ENCODE peak calls at places on chromosomes 2 and 18, in six cellular contexts. One of them, this sample, is unnamed.

GRCh38 chr18:68417166-68417776 is 297.6 kb downstream of the TMX3 start:
- DNase-seq in iPS-NIHi11: no peak
- DNase-seq in NCI-H1694 treated with DMSO at 0.1 percent for 48 hours: no peak
- DNase-seq in MCF 10A: peak; percentile 23
- DNase-seq in aorta: no peak
- DNase-seq in activated CD8-positive, alpha-beta memory T cell treated with anti-CD3 and anti-CD28 coated beads for 48 hours: no peak
- DNase-seq in this sample: no peak

GRCh38 chr2:101805146-101806088 is 107.9 kb downstream of the MAP4K4 start:
- DNase-seq in activated CD8-positive, alpha-beta memory T cell treated with anti-CD3 and anti-CD28 coated beads for 48 hours: no peak
- DNase-seq in MCF 10A: no peak
- DNase-seq in NCI-H1694 treated with DMSO at 0.1 percent for 48 hours: peak; percentile 49
- DNase-seq in iPS-NIHi11: no peak
- DNase-seq in aorta: no peak
- DNase-seq in this sample: no peak

GRCh38 chr2:108917078-108917440 is 72.0 kb downstream of the EDAR start:
- DNase-seq in aorta: no peak
- DNase-seq in iPS-NIHi11: no peak
- DNase-seq in MCF 10A: no peak
- DNase-seq in NCI-H1694 treated with DMSO at 0.1 percent for 48 hours: no peak
- DNase-seq in activated CD8-positive, alpha-beta memory T cell treated with anti-CD3 and anti-CD28 coated beads for 48 hours: no peak
- DNase-seq in this sample: no peak

GRCh38 chr18:12742453-12742852 is 39.6 kb downstream of the PSMG2 start:
- DNase-seq in activated CD8-positive, alpha-beta memory T cell treated with anti-CD3 and anti-CD28 coated beads for 48 hours: no peak
- DNase-seq in MCF 10A: peak; percentile 55
- DNase-seq in iPS-NIHi11: no peak
- DNase-seq in NCI-H1694 treated with DMSO at 0.1 percent for 48 hours: no peak
- DNase-seq in aorta: no peak
- DNase-seq in this sample: no peak

GRCh38 chr2:138823651-138824050 is 43.5 kb upstream of the NXPH2 start:
- DNase-seq in NCI-H1694 treated with DMSO at 0.1 percent for 48 hours: no peak
- DNase-seq in activated CD8-positive, alpha-beta memory T cell treated with anti-CD3 and anti-CD28 coated beads for 48 hours: no peak
- DNase-seq in aorta: no peak
- DNase-seq in iPS-NIHi11: peak; percentile 13
- DNase-seq in MCF 10A: no peak
- DNase-seq in this sample: no peak

GRCh38 chr2:127045792-127046501 is 61.0 kb downstream of the BIN1 start:
- DNase-seq in iPS-NIHi11: no peak
- DNase-seq in NCI-H1694 treated with DMSO at 0.1 percent for 48 hours: no peak
- DNase-seq in activated CD8-positive, alpha-beta memory T cell treated with anti-CD3 and anti-CD28 coated beads for 48 hours: no peak
- DNase-seq in MCF 10A: no peak
- DNase-seq in aorta: peak; percentile 45
- DNase-seq in this sample: no peak

GRCh38 chr18:32552421-32553030 is 81.8 kb upstream of the GAREM1 start:
- DNase-seq in iPS-NIHi11: peak; percentile 77
- DNase-seq in aorta: no peak
- DNase-seq in MCF 10A: peak; percentile 81
- DNase-seq in NCI-H1694 treated with DMSO at 0.1 percent for 48 hours: peak; percentile 4
- DNase-seq in activated CD8-positive, alpha-beta memory T cell treated with anti-CD3 and anti-CD28 coated beads for 48 hours: no peak
- DNase-seq in this sample: no peak

GRCh38 chr2:143960177-143960576 is 559.7 kb downstream of the ZEB2 start:
- DNase-seq in NCI-H1694 treated with DMSO at 0.1 percent for 48 hours: no peak
- DNase-seq in iPS-NIHi11: no peak
- DNase-seq in aorta: no peak
- DNase-seq in MCF 10A: no peak
- DNase-seq in activated CD8-positive, alpha-beta memory T cell treated with anti-CD3 and anti-CD28 coated beads for 48 hours: no peak
- DNase-seq in this sample: no peak

GRCh38 chr2:182133195-182133891 is 147.7 kb downstream of the PPP1R1C start:
- DNase-seq in NCI-H1694 treated with DMSO at 0.1 percent for 48 hours: no peak
- DNase-seq in aorta: no peak
- DNase-seq in activated CD8-positive, alpha-beta memory T cell treated with anti-CD3 and anti-CD28 coated beads for 48 hours: no peak
- DNase-seq in iPS-NIHi11: no peak
- DNase-seq in MCF 10A: no peak
- DNase-seq in this sample: no peak

GRCh38 chr2:7703523-7704144 is 786.4 kb downstream of the RNF144A start:
- DNase-seq in iPS-NIHi11: peak; percentile 44
- DNase-seq in MCF 10A: no peak
- DNase-seq in NCI-H1694 treated with DMSO at 0.1 percent for 48 hours: no peak
- DNase-seq in activated CD8-positive, alpha-beta memory T cell treated with anti-CD3 and anti-CD28 coated beads for 48 hours: no peak
- DNase-seq in aorta: no peak
- DNase-seq in this sample: no peak

GRCh38 chr18:56330381-56331115 is 307.8 kb downstream of the TXNL1 start:
- DNase-seq in MCF 10A: no peak
- DNase-seq in activated CD8-positive, alpha-beta memory T cell treated with anti-CD3 and anti-CD28 coated beads for 48 hours: no peak
- DNase-seq in aorta: no peak
- DNase-seq in NCI-H1694 treated with DMSO at 0.1 percent for 48 hours: no peak
- DNase-seq in iPS-NIHi11: no peak
- DNase-seq in this sample: no peak

GRCh38 chr2:239937866-239938640 is 87.1 kb downstream of the NDUFA10 start:
- DNase-seq in iPS-NIHi11: no peak
- DNase-seq in NCI-H1694 treated with DMSO at 0.1 percent for 48 hours: no peak
- DNase-seq in aorta: peak; percentile 30
- DNase-seq in MCF 10A: no peak
- DNase-seq in activated CD8-positive, alpha-beta memory T cell treated with anti-CD3 and anti-CD28 coated beads for 48 hours: no peak
- DNase-seq in this sample: peak; percentile 6

GRCh38 chr2:132429941-132430573 is 13.5 kb downstream of the GPR39 start:
- DNase-seq in activated CD8-positive, alpha-beta memory T cell treated with anti-CD3 and anti-CD28 coated beads for 48 hours: no peak
- DNase-seq in MCF 10A: no peak
- DNase-seq in NCI-H1694 treated with DMSO at 0.1 percent for 48 hours: no peak
- DNase-seq in iPS-NIHi11: no peak
- DNase-seq in aorta: no peak
- DNase-seq in this sample: no peak

GRCh38 chr2:227095346-227095745 is 68.7 kb downstream of the COL4A4 start:
- DNase-seq in MCF 10A: no peak
- DNase-seq in iPS-NIHi11: no peak
- DNase-seq in aorta: no peak
- DNase-seq in activated CD8-positive, alpha-beta memory T cell treated with anti-CD3 and anti-CD28 coated beads for 48 hours: no peak
- DNase-seq in NCI-H1694 treated with DMSO at 0.1 percent for 48 hours: no peak
- DNase-seq in this sample: no peak

GRCh38 chr2:88764850-88765153 is 73.3 kb downstream of the RPIA start:
- DNase-seq in activated CD8-positive, alpha-beta memory T cell treated with anti-CD3 and anti-CD28 coated beads for 48 hours: no peak
- DNase-seq in iPS-NIHi11: no peak
- DNase-seq in NCI-H1694 treated with DMSO at 0.1 percent for 48 hours: no peak
- DNase-seq in MCF 10A: no peak
- DNase-seq in aorta: no peak
- DNase-seq in this sample: no peak

GRCh38 chr2:168424112-168424951 is 31.7 kb upstream of the CERS6 start:
- DNase-seq in MCF 10A: peak; percentile 8
- DNase-seq in aorta: no peak
- DNase-seq in NCI-H1694 treated with DMSO at 0.1 percent for 48 hours: no peak
- DNase-seq in activated CD8-positive, alpha-beta memory T cell treated with anti-CD3 and anti-CD28 coated beads for 48 hours: no peak
- DNase-seq in iPS-NIHi11: no peak
- DNase-seq in this sample: no peak

GRCh38 chr2:181465686-181466375 is 8.6 kb downstream of the ITGA4 start:
- DNase-seq in NCI-H1694 treated with DMSO at 0.1 percent for 48 hours: no peak
- DNase-seq in MCF 10A: no peak
- DNase-seq in iPS-NIHi11: no peak
- DNase-seq in aorta: no peak
- DNase-seq in activated CD8-positive, alpha-beta memory T cell treated with anti-CD3 and anti-CD28 coated beads for 48 hours: no peak
- DNase-seq in this sample: no peak

GRCh38 chr18:58858591-58859468 is 5.8 kb upstream of the ZNF532 start:
- DNase-seq in iPS-NIHi11: no peak
- DNase-seq in activated CD8-positive, alpha-beta memory T cell treated with anti-CD3 and anti-CD28 coated beads for 48 hours: no peak
- DNase-seq in NCI-H1694 treated with DMSO at 0.1 percent for 48 hours: no peak
- DNase-seq in MCF 10A: no peak
- DNase-seq in aorta: peak; percentile 76
- DNase-seq in this sample: no peak

GRCh38 chr2:217162533-217162932 is 302.7 kb upstream of the TNP1 start:
- DNase-seq in NCI-H1694 treated with DMSO at 0.1 percent for 48 hours: no peak
- DNase-seq in MCF 10A: peak; percentile 30
- DNase-seq in activated CD8-positive, alpha-beta memory T cell treated with anti-CD3 and anti-CD28 coated beads for 48 hours: peak; percentile 30
- DNase-seq in aorta: no peak
- DNase-seq in iPS-NIHi11: no peak
- DNase-seq in this sample: no peak

GRCh38 chr2:113895301-113895700 is 5.4 kb downstream of the ACTR3 start:
- DNase-seq in activated CD8-positive, alpha-beta memory T cell treated with anti-CD3 and anti-CD28 coated beads for 48 hours: no peak
- DNase-seq in iPS-NIHi11: no peak
- DNase-seq in MCF 10A: no peak
- DNase-seq in aorta: no peak
- DNase-seq in NCI-H1694 treated with DMSO at 0.1 percent for 48 hours: no peak
- DNase-seq in this sample: no peak